ENCODE peak calls at places on chromosomes 5 and 9, in six cellular contexts. Z is CD8-positive, alpha-beta T cell; G is left ventricle myocardium inferior; U is lung; W is naive thymus-derived CD4-positive, alpha-beta T cell; B is kidney. I is an unnamed sample. For H3K9me3, the result is how much of the 10 kb centered on the place peaks cover.

GRCh38 chr5:179832039-179832745 is 11.5 kb downstream of the SQSTM1 start:
- DNase-seq in Z (no peak), G (no peak), U (no peak), W (no peak), B (peak), I (no peak)

GRCh38 chr9:89621031-89621430 is 16.2 kb downstream of the GADD45G start:
- DNase-seq in Z (no peak), G (no peak), U (no peak), W (no peak), B (no peak), I (no peak)

GRCh38 chr5:69374911-69375446 is 5.4 kb downstream of the RAD17 start:
- DNase-seq in Z (no peak), G (no peak), U (no peak), W (no peak), B (no peak), I (no peak)

GRCh38 chr5:175521313-175521833 is 43.0 kb downstream of the SFXN1 start:
- DNase-seq in Z (peak), G (no peak), U (no peak), W (peak), B (no peak), I (no peak)

GRCh38 chr9:105539452-105539851 is 18.5 kb upstream of the FKTN start:
- DNase-seq in Z (no peak), G (no peak), U (no peak), W (no peak), B (no peak), I (no peak)

GRCh38 chr5:17081142-17081541 is 136.3 kb upstream of the BASP1 start:
- DNase-seq in Z (no peak), G (no peak), U (no peak), W (no peak), B (no peak), I (no peak)

GRCh38 chr5:68333649-68334549 is 118.3 kb downstream of the PIK3R1 start:
- DNase-seq in Z (no peak), G (no peak), U (no peak), W (no peak), B (no peak), I (no peak)

GRCh38 chr5:173592050-173592669 is 24.3 kb downstream of the BOD1 start:
- DNase-seq in Z (peak), G (no peak), U (no peak), W (no peak), B (no peak), I (no peak)

GRCh38 chr5:26245327-26245726 is 793.1 kb downstream of the CDH9 start:
- DNase-seq in Z (no peak), G (no peak), U (no peak), W (no peak), B (no peak), I (no peak)

GRCh38 chr5:52378237-52378636 is 409.5 kb upstream of the ITGA1 start:
- DNase-seq in Z (no peak), G (no peak), U (no peak), W (no peak), B (no peak), I (no peak)

GRCh38 chr5:56183507-56183906 is 49.6 kb downstream of the ANKRD55 start:
- DNase-seq in Z (no peak), G (no peak), U (no peak), W (no peak), B (no peak), I (no peak)

GRCh38 chr5:66498791-66499207 is 97.4 kb upstream of the MAST4 start:
- DNase-seq in Z (no peak), G (no peak), U (no peak), W (no peak), B (no peak), I (no peak)

GRCh38 chr5:157548513-157549282 is 26.9 kb downstream of the ADAM19 start:
- DNase-seq in Z (no peak), G (no peak), U (no peak), W (no peak), B (no peak), I (no peak)

GRCh38 chr9:109950710-109951443 is 170.9 kb downstream of the PALM2AKAP2 start:
- DNase-seq in Z (no peak), G (no peak), U (no peak), W (no peak), B (no peak), I (no peak)

GRCh38 chr5:67289763-67290521 is 93.3 kb upstream of the CD180 start:
- DNase-seq in Z (no peak), G (peak), U (no peak), W (no peak), B (no peak), I (no peak)

GRCh38 chr9:134335095-134335489 is 8.8 kb downstream of the RXRA start:
- DNase-seq in Z (no peak), G (no peak), U (no peak), W (no peak), B (peak), I (no peak)

GRCh38 chr9:34891386-34891785 is 66.7 kb upstream of the PHF24 start:
- DNase-seq in Z (no peak), G (no peak), U (no peak), W (no peak), B (no peak), I (no peak)

GRCh38 chr9:91781906-91782305 is 168.1 kb downstream of the ROR2 start:
- DNase-seq in Z (no peak), G (no peak), U (no peak), W (no peak), B (no peak), I (no peak)

GRCh38 chr5:132022737-132023136 is 11.3 kb upstream of the ACSL6 start:
- DNase-seq in Z (no peak), G (no peak), U (no peak), W (no peak), B (no peak), I (no peak)

GRCh38 chr5:50667079-50667652 is 729 bp downstream of the PARP8 start:
- DNase-seq in Z (no peak), G (peak), U (peak), W (peak), B (peak), I (no peak)

GRCh38 chr5:6703791-6704190 is 9.4 kb upstream of the TENT4A start:
- DNase-seq in Z (no peak), G (no peak), U (no peak), W (no peak), B (no peak), I (no peak)

DNA sequence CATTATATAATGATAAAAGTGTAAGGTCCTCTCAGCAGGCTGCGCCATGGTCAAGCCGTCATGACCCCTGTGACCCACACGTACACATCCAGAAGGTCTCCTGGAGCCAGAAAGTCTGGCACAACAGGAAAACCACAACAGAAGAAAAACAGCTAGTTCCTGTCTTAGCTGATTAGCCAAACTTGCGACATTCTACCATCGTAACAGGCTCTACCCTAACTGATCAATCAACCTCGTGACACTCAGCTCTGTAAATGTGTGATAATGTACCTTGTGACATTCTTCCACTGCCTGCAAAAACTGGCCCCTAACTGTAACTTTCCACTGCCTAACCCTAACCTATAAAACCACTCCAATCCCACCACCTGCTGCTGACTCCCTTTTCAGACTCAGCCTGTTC is 316.4 kb upstream of the TUSC1 start:
- DNase-seq in Z (no peak), G (no peak), U (no peak), W (no peak), B (no peak), I (no peak)
- H3K9me3 ChIP-seq in Z (under half), G (half or more), U (under half), W (under half), B (under half), I (under half)

GRCh38 chr5:141398608-141399007 is 861 bp downstream of the PCDHGB5 start:
- DNase-seq in Z (no peak), G (no peak), U (no peak), W (no peak), B (no peak), I (no peak)

GRCh38 chr5:141392429-141393198 is at the start of gene PCDHGA8:
- DNase-seq in Z (no peak), G (no peak), U (no peak), W (no peak), B (no peak), I (no peak)

GRCh38 chr5:141388661-141389060 is 1.2 kb downstream of the PCDHGB4 start:
- DNase-seq in Z (no peak), G (no peak), U (no peak), W (no peak), B (no peak), I (no peak)

GRCh38 chr5:141389153-141390042 is 1.9 kb downstream of the PCDHGB4 start:
- DNase-seq in Z (no peak), G (no peak), U (no peak), W (no peak), B (no peak), I (no peak)

DNA sequence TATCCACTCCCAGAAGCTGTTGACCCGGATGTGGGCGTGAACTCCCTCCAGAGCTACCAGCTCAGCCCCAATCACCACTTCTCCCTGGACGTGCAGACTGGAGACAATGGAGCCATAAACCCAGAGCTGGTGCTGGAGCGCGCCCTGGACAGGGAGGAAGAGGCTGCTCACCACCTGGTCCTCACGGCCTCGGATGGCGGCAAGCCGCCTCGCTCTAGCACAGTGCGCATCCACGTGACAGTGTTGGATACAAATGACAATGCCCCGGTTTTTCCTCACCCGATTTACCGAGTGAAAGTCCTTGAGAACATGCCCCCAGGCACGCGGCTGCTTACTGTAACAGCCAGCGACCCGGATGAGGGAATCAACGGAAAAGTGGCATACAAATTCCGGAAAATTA is 834 bp downstream of the PCDHGA8 start:
- DNase-seq in Z (no peak), G (no peak), U (no peak), W (no peak), B (no peak), I (no peak)
- H3K9me3 ChIP-seq in Z (under half), G (half or more), U (under half), W (under half), B (under half), I (under half)

GRCh38 chr5:147487031-147487750 is 22.7 kb downstream of the DPYSL3 start:
- DNase-seq in Z (no peak), G (no peak), U (no peak), W (no peak), B (no peak), I (no peak)
- H3K9me3 ChIP-seq in Z (under half), G (under half), U (under half), W (under half), B (under half), I (under half)

DNA sequence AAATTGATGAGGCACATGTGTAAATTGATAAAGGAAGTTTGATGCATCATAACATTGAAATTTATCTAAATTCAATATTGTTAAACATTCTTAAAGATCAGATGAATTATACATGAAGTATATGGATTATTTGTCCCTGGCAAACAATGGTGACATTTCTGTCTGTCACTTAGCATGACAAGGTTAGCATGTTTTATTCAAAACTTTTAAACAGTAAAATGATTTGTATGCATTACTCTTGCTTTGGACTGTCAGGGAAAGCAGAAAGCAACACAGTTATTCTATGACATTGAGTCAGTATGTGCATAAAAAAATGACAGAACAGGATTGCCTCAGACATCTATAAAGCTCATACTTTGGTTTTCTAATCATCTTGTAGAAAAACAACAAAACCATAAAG is 193.7 kb downstream of the IZUMO3 start:
- DNase-seq in Z (no peak), G (no peak), U (no peak), W (no peak), B (no peak), I (no peak)
- H3K9me3 ChIP-seq in Z (under half), G (under half), U (under half), W (under half), B (under half), I (under half)

GRCh38 chr9:137947012-137947411 is 69.4 kb downstream of the CACNA1B start:
- DNase-seq in Z (no peak), G (no peak), U (no peak), W (no peak), B (no peak), I (no peak)
- H3K9me3 ChIP-seq in Z (under half), G (under half), U (under half), W (under half), B (under half), I (under half)